ENCODE peak calls at places on chromosomes 4 and X, in six cellular contexts. M is HCT116; X is fibroblast of the aortic adventitia; T is BE2C; C is AG09309; I is effector memory CD4-positive, alpha-beta T cell. H is an unnamed sample.

GRCh38 chrX:68685722-68686683 is 38.5 kb downstream of the STARD8 start:
- DNase-seq in I (no peak), T (peak; percentile 18), X (peak; percentile 65), M (no peak), C (no peak), H (no peak)

GRCh38 chr4:97605927-97606326 is 537.3 kb downstream of the STPG2 start:
- DNase-seq in C (no peak), T (no peak), X (no peak), I (no peak), M (no peak), H (no peak)

GRCh38 chr4:78971326-78971725 is 32.1 kb upstream of the PAQR3 start:
- DNase-seq in T (no peak), I (no peak), M (no peak), C (no peak), X (no peak), H (no peak)

GRCh38 chr4:26062221-26062620 is 148.2 kb downstream of the SMIM20 start:
- DNase-seq in T (no peak), I (no peak), X (peak; percentile 50), C (no peak), M (no peak), H (no peak)

GRCh38 chrX:115058276-115058675 is 40.9 kb upstream of the IL13RA2 start:
- DNase-seq in X (peak; percentile 97), C (peak; percentile 87), I (no peak), T (no peak), M (no peak), H (no peak)

GRCh38 chr4:147530723-147531122 is 49.8 kb downstream of the EDNRA start:
- DNase-seq in X (no peak), M (no peak), C (no peak), I (no peak), T (no peak), H (no peak)

GRCh38 chr4:169957785-169958184 is 68.4 kb downstream of the MFAP3L start:
- DNase-seq in T (no peak), M (no peak), X (no peak), C (no peak), I (no peak), H (no peak)

GRCh38 chr4:93764647-93765246 is 63.8 kb upstream of the ATOH1 start:
- DNase-seq in C (peak; percentile 1), M (peak; percentile 40), I (no peak), T (peak; percentile 15), X (peak; percentile 56), H (peak; percentile 11)

GRCh38 chr4:3451956-3452355 is 10.2 kb downstream of the HGFAC start:
- DNase-seq in T (no peak), C (no peak), I (no peak), M (no peak), X (peak; percentile 55), H (no peak)
- H3K4me3 ChIP-seq in T (no peak overlapping the region), C (no peak overlapping the region), I (no peak overlapping the region), M (no peak overlapping the region), X (no peak overlapping the region), H (no peak overlapping the region)

DNA sequence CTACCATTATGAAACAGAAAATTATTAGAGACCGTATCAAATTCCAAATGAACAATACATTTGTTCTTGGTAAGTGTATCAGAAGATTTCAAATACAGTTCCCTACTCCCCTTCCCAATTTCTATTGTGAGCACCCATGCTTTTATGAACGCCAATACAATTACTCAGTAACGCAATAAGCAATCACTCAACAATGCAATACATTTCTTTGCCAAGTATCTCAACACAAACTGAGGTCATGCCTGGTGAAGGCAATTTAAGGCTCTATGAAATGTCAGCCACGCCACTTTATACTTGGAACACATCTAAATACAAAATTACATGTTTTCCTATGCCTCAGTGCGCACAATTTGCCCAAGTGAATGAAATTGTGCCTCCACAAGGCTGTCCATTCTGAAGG is 712 bp downstream of the PNPLA4 start:
- DNase-seq in M (no peak), X (peak; percentile 6), I (no peak), C (no peak), T (no peak), H (no peak)
- H3K4me3 ChIP-seq in M (peak overlapping the region; percentile 64), X (peak overlapping the region; percentile 68), I (peak overlapping the region; percentile 55), C (peak overlapping the region; percentile 70), T (no peak overlapping the region), H (peak overlapping the region; percentile 78)

GRCh38 chr4:176788971-176789370 is 3.8 kb downstream of the VEGFC start:
- DNase-seq in I (no peak), T (no peak), C (no peak), M (no peak), X (no peak), H (no peak)

GRCh38 chr4:176790398-176790797 is 2.3 kb downstream of the VEGFC start:
- DNase-seq in X (peak; percentile 45), C (no peak), M (no peak), T (no peak), I (no peak), H (no peak)

GRCh38 chr4:176788248-176788647 is 4.5 kb downstream of the VEGFC start:
- DNase-seq in T (no peak), I (no peak), M (no peak), X (no peak), C (no peak), H (no peak)

GRCh38 chr4:176791591-176792347 is 953 bp downstream of the VEGFC start:
- DNase-seq in T (peak; percentile 43), I (no peak), C (no peak), X (peak; percentile 64), M (no peak), H (no peak)

GRCh38 chr4:176789955-176790354 is 2.8 kb downstream of the VEGFC start:
- DNase-seq in X (peak; percentile 76), I (no peak), M (peak; percentile 23), T (peak; percentile 11), C (no peak), H (no peak)
- H3K4me3 ChIP-seq in X (peak overlapping the region; percentile 88), I (no peak overlapping the region), M (no peak overlapping the region), T (no peak overlapping the region), C (peak overlapping the region; percentile 76), H (no peak overlapping the region)

GRCh38 chr4:110609044-110609750 is 13.7 kb downstream of the PITX2 start:
- DNase-seq in T (no peak), C (no peak), X (no peak), M (no peak), I (no peak), H (no peak)

GRCh38 chr4:110611968-110612447 is 10.9 kb downstream of the PITX2 start:
- DNase-seq in M (no peak), C (no peak), T (no peak), I (no peak), X (no peak), H (no peak)

GRCh38 chr4:110612631-110613269 is 10.1 kb downstream of the PITX2 start:
- DNase-seq in M (no peak), I (no peak), X (no peak), C (no peak), T (no peak), H (no peak)

GRCh38 chr4:110610620-110610939 is 12.3 kb downstream of the PITX2 start:
- DNase-seq in M (no peak), X (no peak), I (no peak), C (no peak), T (no peak), H (no peak)

GRCh38 chr4:110610940-110611785 is 11.7 kb downstream of the PITX2 start:
- DNase-seq in M (no peak), T (no peak), X (no peak), I (no peak), C (no peak), H (no peak)
- H3K4me3 ChIP-seq in M (no peak overlapping the region), T (no peak overlapping the region), X (no peak overlapping the region), I (no peak overlapping the region), C (peak overlapping the region; percentile 10), H (no peak overlapping the region)

DNA sequence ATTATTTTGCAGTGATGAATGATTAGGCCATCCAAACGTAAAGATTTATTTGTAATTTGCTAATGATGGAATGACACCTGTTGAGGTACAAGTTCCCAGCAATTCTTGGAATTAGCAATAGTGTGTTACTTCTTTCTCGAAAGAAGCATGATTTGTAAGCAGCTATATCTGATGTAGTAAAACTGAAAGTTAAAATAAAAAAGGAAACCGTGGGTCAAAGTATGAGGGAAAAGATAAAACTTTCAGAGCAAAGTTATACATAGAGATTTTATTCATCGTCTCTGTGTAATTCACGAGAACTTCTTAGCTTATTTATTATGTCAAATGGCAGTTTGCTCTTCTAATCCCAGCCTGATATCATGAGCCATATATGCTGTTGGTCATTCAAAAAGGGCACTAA is 59.0 kb downstream of the NFKB1 start:
- DNase-seq in C (no peak), M (no peak), I (no peak), X (no peak), T (no peak), H (no peak)
- H3K4me3 ChIP-seq in C (no peak overlapping the region), M (no peak overlapping the region), I (peak overlapping the region; percentile 20), X (peak overlapping the region; percentile 20), T (no peak overlapping the region), H (no peak overlapping the region)

GRCh38 chrX:71215335-71215912 is 7.6 kb upstream of the GJB1 start:
- DNase-seq in T (no peak), X (no peak), C (no peak), I (no peak), M (no peak), H (no peak)
- H3K4me3 ChIP-seq in T (no peak overlapping the region), X (no peak overlapping the region), C (no peak overlapping the region), I (no peak overlapping the region), M (no peak overlapping the region), H (peak overlapping the region; percentile 19)

H was measured in LNCaP clone FGC.